ENCODE peak calls at places on chromosomes 4 and X, in seven cellular contexts. Z is psoas muscle, R is transverse colon, B is esophagus muscularis mucosa, K is brain microvascular endothelial cell, H is uterus, T is tibial artery. X is an unnamed sample.

GRCh38 chrX:150236304-150236703 is 126.8 kb upstream of the MAMLD1 start:
- DNase-seq in H (no peak), B (peak), T (no peak), R (no peak), Z (no peak), K (peak), X (no peak)

GRCh38 chrX:133232331-133232730 is 14.2 kb upstream of the TFDP3 start:
- DNase-seq in R (no peak), H (no peak), T (no peak), Z (no peak), K (no peak), B (no peak), X (no peak)

GRCh38 chrX:114924846-114925245 is 92.6 kb downstream of the IL13RA2 start:
- DNase-seq in T (no peak), R (no peak), K (peak), B (no peak), H (no peak), Z (no peak), X (no peak)

GRCh38 chr4:123555500-123556273 is 159.1 kb downstream of the SPRY1 start:
- DNase-seq in Z (peak), T (peak), H (peak), K (peak), R (peak), B (no peak), X (no peak)

GRCh38 chr4:189021831-189022230 is 882.6 kb downstream of the TRIML1 start:
- DNase-seq in K (peak), Z (no peak), T (no peak), R (no peak), H (no peak), B (no peak), X (no peak)

GRCh38 chr4:121243476-121243875 is 79.4 kb upstream of the TNIP3 start:
- DNase-seq in T (no peak), Z (no peak), B (no peak), R (no peak), K (no peak), H (no peak), X (no peak)

GRCh38 chr4:40185830-40186664 is 10.8 kb upstream of the RHOH start:
- DNase-seq in R (no peak), H (no peak), T (no peak), Z (no peak), B (no peak), K (no peak), X (no peak)

GRCh38 chrX:149491812-149492211 is 13.3 kb downstream of the IDS start:
- DNase-seq in H (no peak), Z (no peak), T (no peak), R (peak), K (no peak), B (no peak), X (no peak)

GRCh38 chr4:100421356-100421978 is 96.4 kb downstream of the EMCN start:
- DNase-seq in Z (no peak), B (no peak), R (no peak), H (no peak), T (no peak), K (peak), X (no peak)

GRCh38 chr4:83771113-83771705 is 235.3 kb downstream of the GPAT3 start:
- DNase-seq in B (no peak), H (no peak), R (peak), K (peak), Z (no peak), T (no peak), X (peak)

GRCh38 chrX:120358687-120359086 is 3.2 kb upstream of the ATP1B4 start:
- DNase-seq in B (no peak), Z (no peak), T (no peak), H (no peak), R (no peak), K (peak), X (no peak)

GRCh38 chrX:140767646-140768045 is 58.1 kb downstream of the LINC00632 start:
- DNase-seq in H (no peak), Z (no peak), R (no peak), T (no peak), B (no peak), K (no peak), X (no peak)

GRCh38 chrX:68568136-68568535 is 69.3 kb downstream of the YIPF6 start:
- DNase-seq in K (no peak), T (no peak), H (no peak), R (no peak), Z (no peak), B (no peak), X (no peak)

GRCh38 chr4:186685744-186686143 is 37.9 kb downstream of the FAT1 start:
- DNase-seq in R (no peak), T (no peak), K (peak), H (no peak), B (no peak), Z (no peak), X (no peak)

GRCh38 chr4:100510551-100510950 is 7.3 kb downstream of the EMCN start:
- DNase-seq in B (no peak), Z (no peak), H (no peak), R (no peak), K (no peak), T (no peak), X (no peak)

GRCh38 chrX:44742480-44743155 is 101.2 kb upstream of the DUSP21 start:
- DNase-seq in Z (no peak), H (no peak), R (no peak), T (no peak), K (no peak), B (no peak), X (no peak)

GRCh38 chr4:53510316-53510715 is 81.0 kb downstream of the LNX1 start:
- DNase-seq in B (no peak), T (no peak), K (no peak), R (no peak), Z (no peak), H (no peak), X (no peak)

GRCh38 chrX:23334536-23334870 is at the start of gene PTCHD1:
- DNase-seq in T (no peak), H (no peak), R (no peak), K (no peak), Z (no peak), B (no peak), X (no peak)

GRCh38 chrX:133335027-133335426 is 80.3 kb downstream of the GPC4 start:
- DNase-seq in K (peak), T (no peak), Z (no peak), R (peak), H (peak), B (no peak), X (peak)

GRCh38 chr4:113587156-113587555 is 174.4 kb downstream of the CAMK2D start:
- DNase-seq in H (no peak), K (no peak), Z (no peak), T (no peak), R (no peak), B (no peak), X (no peak)

GRCh38 chr4:74501579-74501978 is 56.6 kb downstream of the AREG start:
- DNase-seq in T (no peak), R (no peak), H (no peak), K (peak), Z (no peak), B (no peak), X (no peak)

DNA sequence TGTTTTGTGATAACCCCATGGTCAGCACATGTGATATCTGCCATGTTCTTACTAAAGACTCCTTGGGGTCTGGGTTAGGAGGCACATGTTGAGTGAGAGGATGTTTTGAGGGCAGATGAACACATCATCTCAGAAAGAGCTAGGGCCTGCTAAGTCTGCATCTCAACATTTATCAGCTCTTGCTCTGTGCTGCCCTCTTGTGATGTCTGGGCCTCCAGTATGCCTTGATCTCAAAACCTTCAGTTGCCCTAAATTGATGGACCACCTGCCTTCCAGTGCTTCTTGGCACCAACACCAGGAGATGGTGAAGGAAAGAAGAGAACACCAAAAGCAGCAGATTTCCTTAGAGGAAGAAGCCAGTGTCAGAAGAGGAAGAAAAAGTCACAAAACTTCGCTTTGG is 22.5 kb downstream of the MID1 start:
- DNase-seq in T (no peak), K (peak), B (no peak), Z (no peak), R (no peak), H (no peak), X (peak)
- TF ChIP-seq CTCF in T (peak), K (peak), B (no peak), Z (peak), R (no peak), H (peak), X (peak)

DNA sequence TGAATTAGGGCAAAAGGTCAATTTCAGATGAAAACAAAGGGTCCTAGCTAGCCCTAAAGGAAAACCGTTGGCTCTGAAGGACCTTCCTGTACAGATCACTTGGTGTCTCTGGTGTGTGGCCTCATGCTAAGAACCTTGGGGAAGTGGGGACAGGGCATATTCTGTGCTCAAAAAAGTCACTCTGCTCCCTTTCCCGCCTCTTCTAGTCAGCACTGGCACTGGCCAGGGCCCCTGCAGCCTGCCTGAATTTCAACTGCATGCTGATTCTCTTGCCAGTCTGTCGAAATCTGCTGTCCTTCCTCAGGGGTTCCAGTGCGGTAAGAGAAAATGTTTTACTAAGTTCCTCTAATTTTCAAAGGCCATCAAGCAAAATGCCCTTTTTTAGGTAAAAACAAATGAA is 3.4 kb downstream of the CYBB start:
- DNase-seq in B (no peak), H (no peak), Z (no peak), R (no peak), T (no peak), K (no peak), X (no peak)
- H3K4me3 ChIP-seq in B (no peak), H (no peak), Z (no peak), R (no peak), T (no peak), K (no peak), X (no peak)

DNA sequence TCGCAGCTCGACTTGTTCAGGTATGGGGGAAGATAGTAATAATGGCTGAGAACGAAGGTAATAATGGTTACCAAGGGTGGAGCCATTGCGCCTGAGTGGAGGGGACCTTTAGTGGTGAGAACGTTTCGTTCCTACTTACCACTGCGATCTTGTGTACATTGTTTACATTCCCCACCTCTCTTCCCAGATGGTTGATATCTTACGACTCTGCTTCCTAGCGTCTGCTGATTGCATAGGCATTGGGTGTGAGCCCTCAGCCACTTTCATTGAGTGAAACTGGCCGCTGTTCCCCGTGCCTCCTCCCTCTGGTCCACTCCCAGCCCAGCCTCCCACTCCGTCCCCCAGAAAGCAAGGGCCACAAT is 850 bp downstream of the IGBP1 start:
- DNase-seq in H (no peak), Z (no peak), K (no peak), T (no peak), R (peak), B (no peak), X (no peak)
- H3K27ac ChIP-seq in H (peak), Z (peak), K (peak), T (peak), R (peak), B (peak), X (peak)

GRCh38 chr4:38028556-38028955 is 68.4 kb downstream of the PTTG2 start:
- DNase-seq in T (no peak), H (peak), Z (no peak), K (no peak), B (no peak), R (no peak), X (no peak)
- TF ChIP-seq CTCF in T (no peak), H (no peak), Z (no peak), K (no peak), B (no peak), R (no peak), X (no peak)

X was measured in WERI-Rb-1.